ENCODE peak calls at places on chromosomes 16 and 17, in eight cellular contexts. V is esophagus squamous epithelium; U is spleen; Z is heart right ventricle; Q is CD8-positive, alpha-beta memory T cell; N is cardiac muscle cell; T is brain microvascular endothelial cell; J is OCI-LY7. O is an unnamed sample.

GRCh38 chr16:89170346-89171215 is 967 bp upstream of the CDH15 start:
- DNase-seq in V (no peak), U (peak; percentile 82), Z (no peak), Q (no peak), N (no peak), T (no peak), J (peak; percentile 53), O (no peak)

GRCh38 chr17:14198013-14198412 is 38.6 kb downstream of the CDRT15 start:
- DNase-seq in V (no peak), U (no peak), Z (peak; percentile 30), Q (no peak), N (no peak), T (no peak), J (no peak), O (peak; percentile 59)

GRCh38 chr17:81821147-81821546 is 11.9 kb downstream of the MCRIP1 start:
- DNase-seq in V (no peak), U (no peak), Z (no peak), Q (no peak), N (no peak), T (no peak), J (no peak), O (no peak)

GRCh38 chr16:47204736-47205499 is 61.2 kb upstream of the NETO2 start:
- DNase-seq in V (no peak), U (no peak), Z (no peak), Q (no peak), N (no peak), T (no peak), J (no peak), O (no peak)

GRCh38 chr16:22358000-22358399 is 16.4 kb downstream of the CDR2 start:
- DNase-seq in V (no peak), U (no peak), Z (no peak), Q (peak; percentile 60), N (no peak), T (no peak), J (peak; percentile 33), O (no peak)

GRCh38 chr17:28963212-28963611 is 11.9 kb upstream of the PHF12 start:
- DNase-seq in V (no peak), U (peak; percentile 15), Z (no peak), Q (no peak), N (peak; percentile 41), T (no peak), J (no peak), O (no peak)

GRCh38 chr17:37087683-37088082 is 138.9 kb downstream of the AATF start:
- DNase-seq in V (no peak), U (no peak), Z (no peak), Q (no peak), N (no peak), T (no peak), J (no peak), O (no peak)

GRCh38 chr17:41736983-41737679 is 2.7 kb upstream of the HAP1 start:
- DNase-seq in V (no peak), U (no peak), Z (no peak), Q (no peak), N (no peak), T (no peak), J (no peak), O (no peak)

GRCh38 chr16:53960954-53961616 is 257.1 kb downstream of the FTO start:
- DNase-seq in V (no peak), U (no peak), Z (no peak), Q (no peak), N (no peak), T (no peak), J (no peak), O (peak; percentile 28)

GRCh38 chr17:78412403-78412802 is 34.0 kb downstream of the PGS1 start:
- DNase-seq in V (no peak), U (peak; percentile 83), Z (no peak), Q (no peak), N (peak; percentile 36), T (peak; percentile 28), J (no peak), O (no peak)

GRCh38 chr16:88531931-88532433 is 38.2 kb upstream of the ZC3H18 start:
- DNase-seq in V (no peak), U (peak; percentile 82), Z (no peak), Q (no peak), N (no peak), T (no peak), J (no peak), O (peak; percentile 6)

GRCh38 chr16:73057369-73058210 is 9.7 kb upstream of the ZFHX3 start:
- DNase-seq in V (no peak), U (peak; percentile 84), Z (no peak), Q (no peak), N (peak; percentile 58), T (no peak), J (peak; percentile 56), O (peak; percentile 66)

GRCh38 chr17:17348872-17349723 is 45.9 kb downstream of the NT5M start:
- DNase-seq in V (no peak), U (peak; percentile 48), Z (no peak), Q (no peak), N (peak; percentile 56), T (no peak), J (no peak), O (no peak)

GRCh38 chr16:76634847-76635697 is 357.9 kb downstream of the CNTNAP4 start:
- DNase-seq in V (no peak), U (peak; percentile 70), Z (no peak), Q (no peak), N (peak; percentile 12), T (no peak), J (no peak), O (no peak)

GRCh38 chr16:58236231-58236690 is 38.4 kb upstream of the CSNK2A2 start:
- DNase-seq in V (no peak), U (peak; percentile 85), Z (peak; percentile 66), Q (peak; percentile 32), N (peak; percentile 62), T (peak; percentile 63), J (peak; percentile 78), O (peak; percentile 83)

GRCh38 chr16:31088459-31089183 is at the start of gene PRSS53:
- DNase-seq in V (no peak), U (peak; percentile 51), Z (no peak), Q (no peak), N (no peak), T (no peak), J (no peak), O (no peak)

GRCh38 chr16:56252835-56253234 is 61.5 kb downstream of the GNAO1 start:
- DNase-seq in V (no peak), U (no peak), Z (peak; percentile 59), Q (no peak), N (no peak), T (no peak), J (no peak), O (peak; percentile 77)

GRCh38 chr17:39212841-39213480 is 12.8 kb downstream of the STAC2 start:
- DNase-seq in V (no peak), U (no peak), Z (peak; percentile 18), Q (no peak), N (no peak), T (no peak), J (no peak), O (no peak)

GRCh38 chr17:68576811-68577551 is 24.2 kb downstream of the FAM20A start:
- DNase-seq in V (no peak), U (no peak), Z (peak; percentile 45), Q (no peak), N (peak; percentile 89), T (no peak), J (peak; percentile 9), O (no peak)
- H3K36me3 ChIP-seq in V (no peaks in the 10 kb centered on the region), U (no peaks in the 10 kb centered on the region), Z (peaks cover 3% of the 10 kb centered on the region), Q (no peaks in the 10 kb centered on the region), N (no peaks in the 10 kb centered on the region), T (no peaks in the 10 kb centered on the region), J (no peaks in the 10 kb centered on the region), O (no peaks in the 10 kb centered on the region)

GRCh38 chr16:28606291-28607115 is 3.3 kb downstream of the SULT1A1 start:
- DNase-seq in V (no peak), U (peak; percentile 79), Z (peak; percentile 2), Q (no peak), N (no peak), T (no peak), J (no peak), O (no peak)
- H3K36me3 ChIP-seq in V (peaks cover 17% of the 10 kb centered on the region), U (peaks cover 36% of the 10 kb centered on the region), Z (no peaks in the 10 kb centered on the region), Q (no peaks in the 10 kb centered on the region), N (no peaks in the 10 kb centered on the region), T (no peaks in the 10 kb centered on the region), J (peaks cover 42% of the 10 kb centered on the region), O (no peaks in the 10 kb centered on the region)

DNA sequence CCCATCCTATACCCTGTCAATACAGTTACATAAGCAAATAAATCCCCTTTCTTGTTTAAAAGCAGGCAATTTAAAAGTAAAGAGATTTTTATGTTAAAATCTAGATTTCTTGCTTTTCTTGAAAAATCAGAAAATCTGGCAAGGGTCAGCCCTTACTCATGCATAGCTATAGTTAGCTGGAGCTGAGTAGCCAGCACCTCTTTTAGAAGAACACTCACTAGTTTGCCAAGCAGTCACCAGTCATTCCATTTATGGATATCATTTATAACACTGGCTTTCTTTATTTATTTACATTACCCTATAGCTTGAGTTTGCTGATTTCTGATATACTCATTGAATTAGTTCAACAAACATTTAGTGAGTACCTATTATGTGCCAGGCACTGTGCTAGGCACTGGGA is 45.7 kb downstream of the NXPH3 start:
- DNase-seq in V (no peak), U (no peak), Z (no peak), Q (no peak), N (no peak), T (no peak), J (no peak), O (no peak)
- H3K36me3 ChIP-seq in V (peaks cover 66% of the 10 kb centered on the region), U (peaks cover 89% of the 10 kb centered on the region), Z (peaks cover 51% of the 10 kb centered on the region), Q (peaks cover 35% of the 10 kb centered on the region), N (peaks cover 36% of the 10 kb centered on the region), T (peaks cover 37% of the 10 kb centered on the region), J (peaks cover 58% of the 10 kb centered on the region), O (peaks cover 37% of the 10 kb centered on the region)

GRCh38 chr16:50988441-50988840 is 162.6 kb downstream of the SALL1 start:
- DNase-seq in V (no peak), U (no peak), Z (no peak), Q (no peak), N (no peak), T (no peak), J (peak; percentile 32), O (no peak)

GRCh38 chr16:50984688-50985087 is 166.4 kb downstream of the SALL1 start:
- DNase-seq in V (no peak), U (no peak), Z (no peak), Q (no peak), N (no peak), T (no peak), J (no peak), O (no peak)

GRCh38 chr16:50982808-50983207 is 168.3 kb downstream of the SALL1 start:
- DNase-seq in V (no peak), U (no peak), Z (no peak), Q (no peak), N (no peak), T (no peak), J (no peak), O (no peak)

GRCh38 chr16:50986453-50986852 is 164.6 kb downstream of the SALL1 start:
- DNase-seq in V (no peak), U (no peak), Z (no peak), Q (no peak), N (no peak), T (no peak), J (no peak), O (no peak)

GRCh38 chr16:50985733-50986132 is 165.3 kb downstream of the SALL1 start:
- DNase-seq in V (no peak), U (no peak), Z (no peak), Q (no peak), N (no peak), T (no peak), J (peak; percentile 16), O (no peak)
- H3K36me3 ChIP-seq in V (no peaks in the 10 kb centered on the region), U (no peaks in the 10 kb centered on the region), Z (no peaks in the 10 kb centered on the region), Q (no peaks in the 10 kb centered on the region), N (no peaks in the 10 kb centered on the region), T (no peaks in the 10 kb centered on the region), J (no peaks in the 10 kb centered on the region), O (no peaks in the 10 kb centered on the region)

GRCh38 chr16:67195676-67196075 is 3.3 kb upstream of the ELMO3 start:
- DNase-seq in V (no peak), U (no peak), Z (no peak), Q (no peak), N (no peak), T (no peak), J (no peak), O (no peak)
- H3K36me3 ChIP-seq in V (peaks cover 61% of the 10 kb centered on the region), U (peaks cover 76% of the 10 kb centered on the region), Z (peaks cover 58% of the 10 kb centered on the region), Q (peaks cover 42% of the 10 kb centered on the region), N (peaks cover 34% of the 10 kb centered on the region), T (peaks cover 53% of the 10 kb centered on the region), J (peaks cover 83% of the 10 kb centered on the region), O (peaks cover 53% of the 10 kb centered on the region)

O was measured in BE2C.